ENCODE peak calls at places on chromosomes 3 and 15, in four cellular contexts. S is HepG2, H is K562, X is GM12878. I is an unnamed sample.
A peak's percentile ranks its signal among the peaks of the same experiment; 100 is the strongest.

GRCh38 chr15:94164202-94164807 is 67.1 kb upstream of the MCTP2 start:
- DNase-seq in H (peak; percentile 12), X (no peak), S (peak; percentile 53), I (peak; percentile 67)

GRCh38 chr3:132004571-132004970 is 30.2 kb downstream of the CPNE4 start:
- DNase-seq in H (no peak), S (no peak), X (no peak), I (no peak)

GRCh38 chr3:187976361-187976900 is 177.5 kb upstream of the LPP start:
- DNase-seq in S (no peak), X (no peak), H (no peak), I (no peak)

GRCh38 chr15:61062268-61062667 is 166.8 kb downstream of the RORA start:
- DNase-seq in S (no peak), X (no peak), H (no peak), I (no peak)

GRCh38 chr15:34046471-34047145 is 7.6 kb upstream of the AVEN start:
- DNase-seq in S (no peak), H (no peak), X (no peak), I (no peak)

GRCh38 chr15:92809064-92809879 is 90.9 kb upstream of the CHD2 start:
- DNase-seq in S (peak; percentile 95), X (peak; percentile 94), H (peak; percentile 95), I (peak; percentile 99)

GRCh38 chr3:31522152-31522551 is 10.6 kb upstream of the STT3B start:
- DNase-seq in H (peak; percentile 48), X (no peak), S (no peak), I (no peak)

GRCh38 chr3:155805204-155805801 is 775 bp downstream of the C3orf33 start:
- DNase-seq in X (no peak), H (no peak), S (peak; percentile 75), I (no peak)

GRCh38 chr3:126448141-126448892 is 27.4 kb downstream of the ZXDC start:
- DNase-seq in S (no peak), H (no peak), X (no peak), I (no peak)

GRCh38 chr15:88042047-88042446 is 214.5 kb downstream of the NTRK3 start:
- DNase-seq in H (no peak), X (no peak), S (no peak), I (no peak)

GRCh38 chr3:78459751-78460150 is 1308.0 kb downstream of the ROBO1 start:
- DNase-seq in X (no peak), H (no peak), S (no peak), I (no peak)
- TF ChIP-seq CBFB in X (no peak), H (no peak), S (no peak), I (no peak)

DNA sequence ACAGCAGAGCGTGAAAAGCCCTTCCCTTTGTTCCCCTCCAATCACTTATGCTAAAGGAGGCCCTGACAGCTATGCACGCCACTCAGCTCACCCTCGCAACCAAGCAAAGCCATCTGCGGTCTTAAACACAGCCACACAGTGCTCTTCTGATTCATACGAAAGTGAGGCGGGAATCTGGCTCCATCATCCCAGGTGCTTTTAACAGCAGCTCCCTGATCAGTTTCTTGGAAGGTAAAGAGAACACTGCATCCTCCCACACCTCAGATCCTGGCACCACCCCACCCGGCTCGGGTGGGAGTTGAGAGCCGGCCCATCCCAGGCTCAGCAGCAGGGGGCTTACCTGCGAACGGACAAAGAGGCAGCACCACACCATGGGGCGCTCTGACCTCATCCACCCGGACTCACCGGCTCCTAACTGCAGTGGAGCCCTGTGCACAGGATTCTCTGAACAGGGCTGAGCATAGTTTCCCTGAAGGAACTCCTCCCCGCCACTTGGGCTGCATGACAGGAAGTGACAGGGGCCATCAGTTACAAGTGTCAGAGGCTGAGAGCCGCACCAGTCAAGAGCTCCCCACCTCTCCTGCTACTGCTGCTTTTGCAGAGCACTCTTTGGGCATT is 114.3 kb upstream of the ARHGEF3 start:
- DNase-seq in H (no peak), S (no peak), X (peak; percentile 32), I (peak; percentile 29)
- TF ChIP-seq SP1 in H (no peak), S (no peak), X (no peak), I (no peak)

DNA sequence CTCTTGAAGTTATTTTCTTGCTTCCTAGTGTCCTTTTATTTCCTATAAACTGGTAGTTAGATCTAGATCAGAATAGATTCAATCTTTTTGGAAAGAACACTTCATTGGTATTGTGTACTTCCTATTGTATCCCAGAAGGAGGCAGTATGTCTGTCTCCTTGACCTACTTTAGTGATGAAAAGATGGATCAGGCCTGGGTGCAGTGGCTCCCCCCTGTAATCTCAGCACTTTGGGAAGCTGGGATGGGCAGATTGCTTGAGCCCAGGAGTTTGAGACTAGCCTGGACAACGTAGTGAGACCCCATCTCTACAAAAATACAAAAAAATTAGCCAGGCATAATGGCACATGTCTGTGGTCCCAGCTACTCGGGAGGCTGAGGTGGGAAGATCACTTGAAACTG is 12.0 kb downstream of the BSN start:
- DNase-seq in S (no peak), X (no peak), H (no peak), I (no peak)
- TF ChIP-seq CTCF in S (peak; percentile 58), X (peak; percentile 29), H (peak; percentile 40), I (no peak)

GRCh38 chr15:39474657-39475056 is 106.2 kb upstream of the THBS1 start:
- DNase-seq in S (no peak), X (no peak), H (no peak), I (no peak)

GRCh38 chr15:39482467-39482866 is 98.4 kb upstream of the THBS1 start:
- DNase-seq in H (no peak), S (no peak), X (no peak), I (no peak)

GRCh38 chr15:39478996-39479395 is 101.9 kb upstream of the THBS1 start:
- DNase-seq in H (no peak), S (no peak), X (no peak), I (no peak)

DNA sequence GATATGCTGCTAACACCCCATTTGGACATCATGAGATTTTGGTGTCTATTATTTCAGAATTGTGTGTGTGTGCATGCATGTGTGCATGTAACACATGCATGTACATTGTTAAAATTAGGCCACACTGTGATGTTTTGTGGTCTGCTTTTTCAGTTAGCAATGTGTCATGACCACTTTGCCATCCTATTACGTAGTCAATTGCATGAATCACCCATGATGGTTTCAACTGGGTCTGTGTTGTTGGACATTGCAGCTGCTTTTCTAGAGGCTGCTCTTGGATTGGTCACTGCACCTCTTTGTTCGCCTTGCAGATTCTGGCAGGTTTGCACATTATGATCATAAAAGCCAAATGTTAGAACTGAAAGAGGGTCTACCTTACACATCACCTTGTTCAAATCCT is 101.0 kb upstream of the THBS1 start:
- DNase-seq in S (no peak), H (no peak), X (no peak), I (no peak)
- TF ChIP-seq CBFB in S (no peak), H (no peak), X (no peak), I (no peak)

GRCh38 chr3:36362973-36363372 is 17.3 kb upstream of the STAC start:
- DNase-seq in X (no peak), H (no peak), S (peak; percentile 70), I (no peak)
- TF ChIP-seq SP1 in X (no peak), H (no peak), S (no peak), I (no peak)

DNA sequence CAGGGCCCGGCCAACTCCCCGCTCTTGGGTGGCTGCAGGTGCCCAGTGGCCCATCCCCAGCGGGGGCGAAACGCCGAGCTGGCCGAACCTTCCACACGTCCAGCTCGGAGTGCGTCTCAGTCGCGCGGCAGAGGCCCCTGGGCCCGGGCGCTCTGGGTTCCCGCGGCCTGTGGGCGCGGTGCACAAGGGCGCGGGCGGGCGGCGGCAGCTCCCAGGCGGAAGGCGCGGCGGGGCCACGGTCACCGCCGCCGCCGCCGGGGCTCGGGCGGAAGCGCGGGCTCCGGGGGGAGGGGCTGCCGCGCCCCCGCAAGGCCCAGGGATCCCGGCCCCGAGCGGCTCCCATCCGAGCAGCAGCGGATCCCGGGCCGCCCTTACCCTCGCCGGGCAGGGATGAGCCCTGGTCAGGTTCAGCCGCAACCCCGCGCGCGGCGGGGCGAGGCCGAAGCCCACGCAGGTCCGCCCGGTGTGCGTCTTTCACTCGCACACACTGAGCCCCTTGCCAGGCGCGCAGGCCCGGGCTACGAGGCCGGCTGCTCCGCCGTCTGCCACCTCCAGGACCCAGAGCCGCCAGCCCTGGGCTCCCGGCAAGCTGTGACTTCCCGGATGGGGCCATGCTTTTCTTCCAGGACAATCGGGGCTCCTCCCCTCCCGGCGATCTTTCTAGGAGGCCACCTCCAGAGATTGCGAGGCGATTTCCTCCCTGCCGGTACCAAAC is 54.2 kb downstream of the CCDC54 start:
- DNase-seq in S (no peak), H (peak; percentile 36), X (no peak), I (peak; percentile 77)
- TF ChIP-seq CTCF in S (no peak), H (no peak), X (no peak), I (no peak)

GRCh38 chr15:45456212-45457106 is 66.1 kb downstream of the SLC30A4 start:
- DNase-seq in X (peak; percentile 33), S (peak; percentile 65), H (peak; percentile 73), I (no peak)
- TF ChIP-seq CBFB in X (no peak), S (no peak), H (no peak), I (no peak)

GRCh38 chr3:45214061-45214680 is 11.9 kb downstream of the TMEM158 start:
- DNase-seq in X (no peak), S (no peak), H (no peak), I (no peak)

GRCh38 chr3:45216210-45216609 is 9.9 kb downstream of the TMEM158 start:
- DNase-seq in X (no peak), S (no peak), H (no peak), I (no peak)

GRCh38 chr3:45218578-45219390 is 7.3 kb downstream of the TMEM158 start:
- DNase-seq in X (no peak), S (no peak), H (peak; percentile 44), I (no peak)

GRCh38 chr3:45212095-45212468 is 14.0 kb downstream of the TMEM158 start:
- DNase-seq in H (no peak), S (no peak), X (no peak), I (no peak)

DNA sequence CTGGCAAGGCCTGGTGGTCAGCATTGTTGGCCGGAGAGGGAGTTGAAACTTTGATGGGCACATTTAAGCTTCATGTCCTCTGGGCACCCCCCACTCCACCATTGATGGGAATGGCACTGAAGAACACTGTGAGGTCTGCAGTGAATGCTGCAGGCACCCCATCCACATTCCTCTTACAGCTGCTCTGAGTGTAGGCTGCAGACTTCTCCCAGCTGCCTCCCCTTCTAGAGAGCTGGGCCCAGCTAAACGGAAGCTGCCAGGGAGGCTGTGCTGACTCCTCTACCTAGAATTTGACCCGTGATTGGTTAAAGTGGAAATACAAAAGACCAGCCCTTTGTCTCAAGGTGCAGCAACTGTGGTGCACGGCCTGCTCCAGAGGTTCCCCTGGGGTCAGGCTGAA is 10.6 kb downstream of the TMEM158 start:
- DNase-seq in H (no peak), S (no peak), X (no peak), I (no peak)
- TF ChIP-seq SP1 in H (no peak), S (no peak), X (no peak), I (no peak)

DNA sequence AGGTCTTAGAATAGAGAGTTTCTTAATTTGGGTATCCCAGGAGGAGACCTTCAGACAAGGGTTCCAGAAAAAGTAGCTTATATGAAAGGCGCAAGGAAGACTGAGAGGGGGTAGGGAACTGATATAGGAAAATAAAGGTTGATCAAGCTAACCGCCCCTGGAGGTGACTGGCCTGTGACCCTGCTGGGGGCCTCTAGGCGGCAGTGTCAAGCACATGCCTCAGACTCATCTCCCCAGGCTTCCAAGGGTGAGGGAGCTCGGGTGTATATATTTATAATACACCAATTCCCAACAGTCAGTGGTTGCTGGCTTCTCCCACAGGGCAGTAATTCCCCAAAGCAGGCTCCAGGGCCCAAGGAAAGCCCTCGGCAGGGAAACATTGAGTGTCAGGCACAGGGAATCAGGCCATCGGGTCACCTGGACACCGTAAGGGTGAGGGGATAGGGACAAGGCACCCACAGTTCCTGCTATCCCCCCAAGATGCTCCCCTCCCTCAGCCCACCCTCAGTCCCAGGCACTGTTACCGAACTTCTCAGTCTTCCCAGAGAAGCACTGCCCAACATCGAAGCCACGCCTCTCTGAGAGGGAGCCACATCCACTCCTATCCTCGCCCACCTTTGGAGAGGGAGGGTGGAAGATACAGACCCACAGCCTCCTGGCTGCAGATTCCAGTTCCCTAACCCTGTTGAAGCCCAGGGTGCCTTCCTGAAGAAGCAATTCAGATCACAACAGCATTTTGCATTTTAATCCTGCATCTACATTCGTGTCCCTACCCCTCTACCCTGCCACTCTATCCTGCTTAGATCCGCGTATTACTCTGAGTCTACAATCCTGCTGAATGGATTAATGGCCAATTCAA is 19.5 kb upstream of the CAV3 start:
- DNase-seq in S (peak; percentile 13), H (peak; percentile 67), X (no peak), I (peak; percentile 72)
- TF ChIP-seq CTCF in S (peak; percentile 52), H (peak; percentile 89), X (peak; percentile 43), I (peak; percentile 47)